ENCODE peak calls at places on chromosomes 16 and 17, in seven cellular contexts. X is heart left ventricle, S is uterus, M is HCT116, E is stomach, A is suprapubic skin, T is IMR-90. D is an unnamed sample.

GRCh38 chr17:9957244-9957643 is 52.2 kb upstream of the RCVRN start:
- DNase-seq in E (no peak), A (no peak), T (no peak), S (no peak), X (no peak), M (no peak), D (no peak)

GRCh38 chr16:23317751-23318150 is 15.6 kb downstream of the SCNN1B start:
- DNase-seq in X (no peak), A (no peak), E (no peak), M (no peak), T (no peak), S (no peak), D (no peak)

GRCh38 chr17:74354123-74354522 is 7.5 kb downstream of the BTBD17 start:
- DNase-seq in M (peak), X (no peak), E (peak), S (no peak), T (no peak), A (no peak), D (no peak)

GRCh38 chr16:35492225-35492624 is 2032.8 kb downstream of the TP53TG3F start:
- DNase-seq in M (no peak), E (no peak), T (no peak), S (no peak), A (no peak), X (no peak), D (no peak)

GRCh38 chr17:29179232-29180036 is 764 bp downstream of the MYO18A start:
- DNase-seq in T (no peak), A (no peak), E (peak), S (peak), X (peak), M (no peak), D (peak)

GRCh38 chr17:49851387-49852291 is 3.8 kb upstream of the TAC4 start:
- DNase-seq in A (peak), M (no peak), T (peak), S (peak), E (peak), X (peak), D (peak)

GRCh38 chr16:65441501-65441900 is 319.6 kb upstream of the CDH11 start:
- DNase-seq in A (no peak), M (no peak), E (no peak), X (no peak), T (no peak), S (no peak), D (no peak)

GRCh38 chr17:76734080-76734840 is 2.9 kb downstream of the SRSF2 start:
- DNase-seq in E (no peak), M (no peak), A (no peak), X (no peak), S (no peak), T (peak), D (no peak)

GRCh38 chr17:65455972-65456343 is 105.5 kb downstream of the AXIN2 start:
- DNase-seq in X (peak), T (peak), M (no peak), S (peak), E (no peak), A (no peak), D (no peak)

GRCh38 chr17:52025231-52025630 is 133.3 kb downstream of the CA10 start:
- DNase-seq in M (no peak), S (no peak), X (no peak), A (no peak), E (no peak), T (no peak), D (no peak)

GRCh38 chr16:20409398-20410152 is at the start of gene ACSM5:
- DNase-seq in X (peak), T (no peak), S (peak), E (peak), A (no peak), M (no peak), D (no peak)

GRCh38 chr17:45313927-45314760 is 2.7 kb downstream of the MAP3K14 start:
- DNase-seq in T (no peak), E (no peak), A (no peak), S (no peak), X (no peak), M (no peak), D (no peak)

DNA sequence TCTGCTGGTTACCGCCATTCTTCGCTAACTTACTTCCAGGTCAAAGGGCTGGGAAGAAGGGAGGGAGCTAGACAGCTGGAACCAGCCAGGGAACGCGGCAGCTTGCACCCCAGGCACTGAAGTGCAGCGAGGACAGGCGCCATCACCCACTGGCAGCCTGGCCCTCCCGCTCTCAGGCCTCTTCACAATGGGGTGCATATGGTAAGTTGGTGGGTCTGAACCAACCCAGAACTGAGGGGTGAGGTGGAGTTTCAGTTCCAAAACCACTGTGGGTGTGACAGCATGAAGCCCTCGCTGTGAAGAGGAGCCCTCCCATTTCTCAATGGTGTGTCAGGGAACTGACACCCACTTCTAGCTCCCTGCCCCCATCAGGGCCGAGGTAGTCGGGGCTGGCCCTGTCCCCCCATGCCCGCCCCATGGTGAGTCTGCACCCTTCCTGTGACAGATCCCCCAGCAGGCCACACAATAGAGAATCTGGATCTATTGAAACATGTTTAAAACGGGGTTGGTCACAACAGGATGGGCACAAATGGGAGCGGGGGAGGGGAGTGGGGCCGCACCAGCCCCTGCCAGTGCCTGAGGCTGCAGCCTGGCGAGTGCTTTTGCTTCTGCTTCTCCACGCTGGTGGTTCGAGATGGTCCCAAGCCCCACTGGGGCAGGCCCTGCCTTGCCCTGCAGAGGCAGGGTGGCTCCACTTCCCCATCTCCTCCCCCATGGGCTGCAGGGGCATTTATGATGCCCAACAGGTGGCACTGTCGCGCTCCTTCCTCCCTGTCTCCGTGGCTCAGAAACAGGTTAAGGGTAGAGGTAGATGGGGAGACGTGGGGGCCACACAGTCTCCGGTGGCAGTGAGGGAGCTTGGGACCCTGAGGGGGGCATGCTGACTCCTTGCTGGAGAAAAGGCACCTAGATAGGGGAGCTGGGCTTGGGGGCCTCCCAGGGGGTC is 2.3 kb downstream of the LIMD2 start:
- DNase-seq in S (no peak), T (no peak), X (no peak), E (peak), M (peak), A (no peak), D (peak)
- TF ChIP-seq POLR2A in S (no peak), T (no peak), X (no peak), E (no peak), M (no peak), A (no peak), D (no peak)

GRCh38 chr16:53094013-53094630 is 39.3 kb downstream of the CHD9 start:
- DNase-seq in X (peak), T (no peak), A (peak), S (peak), M (no peak), E (peak), D (peak)
- TF ChIP-seq POLR2A in X (no peak), T (no peak), A (no peak), S (no peak), M (no peak), E (no peak), D (no peak)

GRCh38 chr16:67483150-67483549 is at the start of gene AGRP:
- DNase-seq in A (no peak), M (no peak), E (no peak), X (no peak), T (no peak), S (no peak), D (no peak)

GRCh38 chr16:67481561-67482259 is 753 bp upstream of the ATP6V0D1 start:
- DNase-seq in E (peak), A (no peak), S (peak), M (no peak), T (peak), X (peak), D (no peak)

GRCh38 chr16:67480833-67481560 is at the start of gene ATP6V0D1:
- DNase-seq in X (peak), T (peak), S (peak), A (peak), E (peak), M (peak), D (peak)

GRCh38 chr16:67483731-67484525 is 581 bp upstream of the AGRP start:
- DNase-seq in S (no peak), E (no peak), X (no peak), M (no peak), A (no peak), T (peak), D (no peak)

GRCh38 chr16:67482260-67482924 is 955 bp downstream of the AGRP start:
- DNase-seq in E (no peak), X (no peak), T (no peak), S (no peak), M (no peak), A (no peak), D (no peak)
- TF ChIP-seq POLR2A in E (no peak), X (no peak), T (no peak), S (no peak), M (no peak), A (no peak), D (no peak)

GRCh38 chr16:11633113-11633512 is 35.1 kb upstream of the SNN start:
- DNase-seq in A (no peak), T (no peak), E (no peak), X (no peak), S (no peak), M (no peak), D (no peak)

GRCh38 chr16:11634307-11634706 is 33.9 kb upstream of the SNN start:
- DNase-seq in E (no peak), M (no peak), X (no peak), A (no peak), S (no peak), T (no peak), D (no peak)

GRCh38 chr16:11635679-11636171 is 32.5 kb upstream of the SNN start:
- DNase-seq in X (no peak), M (no peak), E (no peak), S (no peak), T (no peak), A (no peak), D (no peak)

GRCh38 chr16:11636172-11636721 is 32.0 kb upstream of the SNN start:
- DNase-seq in M (no peak), X (no peak), E (peak), T (no peak), A (no peak), S (no peak), D (no peak)

DNA sequence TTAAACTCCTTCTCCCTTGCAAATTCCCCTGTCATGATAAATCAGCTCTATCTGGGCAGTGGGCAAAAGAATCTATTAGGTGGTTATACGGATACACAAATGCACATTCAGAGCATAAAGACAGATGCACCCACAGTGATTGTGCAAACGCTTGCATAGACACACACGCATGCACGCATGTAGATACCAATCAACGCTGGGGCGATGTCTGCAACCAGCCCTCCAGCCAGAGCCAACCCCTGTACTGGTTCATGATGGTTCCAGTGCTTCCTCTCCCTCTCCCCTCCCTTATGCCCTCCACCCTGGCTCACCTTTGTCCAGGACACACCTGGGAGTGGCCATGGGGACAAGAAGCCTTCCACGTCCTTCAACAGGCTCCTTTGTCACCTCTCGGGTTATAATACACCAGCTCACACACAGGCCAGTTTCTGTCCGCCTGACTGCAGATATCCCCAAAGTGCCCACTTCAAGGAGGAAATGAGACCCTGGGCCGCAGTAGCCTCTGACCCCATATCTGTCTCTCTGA is 33.1 kb upstream of the SNN start:
- DNase-seq in X (no peak), S (no peak), A (no peak), T (no peak), E (peak), M (no peak), D (no peak)
- TF ChIP-seq POLR2A in X (no peak), S (no peak), A (no peak), T (no peak), E (no peak), M (no peak), D (no peak)

GRCh38 chr17:17836818-17837379 is at the start of gene SREBF1:
- DNase-seq in X (peak), T (peak), S (no peak), E (peak), M (no peak), A (peak), D (no peak)

GRCh38 chr17:17837380-17837821 is 615 bp upstream of the SREBF1 start:
- DNase-seq in M (peak), E (no peak), X (peak), A (no peak), T (peak), S (peak), D (no peak)

GRCh38 chr17:17839792-17840707 is 3.3 kb upstream of the SREBF1 start:
- DNase-seq in M (peak), A (peak), T (peak), E (peak), X (peak), S (peak), D (peak)

GRCh38 chr17:17836250-17836817 is 452 bp downstream of the SREBF1 start:
- DNase-seq in M (peak), E (peak), T (peak), S (peak), A (peak), X (peak), D (peak)

GRCh38 chr17:17837966-17838962 is 1.5 kb upstream of the SREBF1 start:
- DNase-seq in A (peak), X (peak), M (peak), T (peak), S (peak), E (no peak), D (no peak)
- TF ChIP-seq POLR2A in A (no peak), X (no peak), M (no peak), T (peak), S (no peak), E (no peak), D (no peak)

D was measured in H54.